ENCODE peak calls at places on chromosome 6, in four cellular contexts. D, J, Y and W are unnamed samples.

GRCh38 chr6:149371154-149371553 is 28.9 kb upstream of the SUMO4 start:
- DNase-seq in D (no peak), J (no peak), Y (no peak), W (no peak)

GRCh38 chr6:32081676-32082075 is 27.5 kb downstream of the TNXB start:
- DNase-seq in D (no peak), J (no peak), Y (no peak), W (no peak)

GRCh38 chr6:167554854-167555253 is 230.0 kb downstream of the TTLL2 start:
- DNase-seq in D (no peak), J (no peak), Y (no peak), W (no peak)

GRCh38 chr6:138044458-138044857 is 62.8 kb downstream of the PERP start:
- DNase-seq in D (no peak), J (no peak), Y (no peak), W (no peak)

GRCh38 chr6:54185885-54186284 is 74.6 kb downstream of the MLIP start:
- DNase-seq in D (no peak), J (no peak), Y (no peak), W (no peak)

GRCh38 chr6:38080889-38081288 is 261.4 kb downstream of the ZFAND3 start:
- DNase-seq in D (no peak), J (no peak), Y (no peak), W (peak)

GRCh38 chr6:158131926-158132325 is 36.1 kb downstream of the SERAC1 start:
- DNase-seq in D (peak), J (no peak), Y (peak), W (peak)

GRCh38 chr6:68572525-68572924 is 62.6 kb upstream of the ADGRB3 start:
- DNase-seq in D (no peak), J (peak), Y (peak), W (peak)

GRCh38 chr6:108526739-108527174 is 34.0 kb upstream of the FOXO3 start:
- DNase-seq in D (peak), J (no peak), Y (peak), W (peak)